ENCODE peak calls at places on chromosome 20, in four cellular contexts. O, C, W and D are unnamed samples.

GRCh38 chr20:21505810-21506530 is 7.9 kb downstream of the NKX2-2 start:
- DNase-seq in O (no peak), C (no peak), W (no peak), D (peak)

GRCh38 chr20:20549699-20550098 is 162.7 kb downstream of the RALGAPA2 start:
- DNase-seq in O (no peak), C (peak), W (no peak), D (no peak)

GRCh38 chr20:39429716-39430115 is 467.6 kb downstream of the DHX35 start:
- DNase-seq in O (no peak), C (no peak), W (no peak), D (peak)

GRCh38 chr20:62770111-62770910 is 26.0 kb upstream of the MRGBP start:
- DNase-seq in O (no peak), C (no peak), W (no peak), D (no peak)

GRCh38 chr20:6698056-6698455 is 69.4 kb upstream of the BMP2 start:
- DNase-seq in O (no peak), C (peak), W (no peak), D (no peak)

GRCh38 chr20:35297153-35297552 is 4.9 kb upstream of the FAM83C start:
- DNase-seq in O (no peak), C (no peak), W (no peak), D (no peak)

GRCh38 chr20:10573273-10573950 is 100.4 kb downstream of the JAG1 start:
- DNase-seq in O (no peak), C (no peak), W (no peak), D (no peak)

GRCh38 chr20:18712877-18713276 is 100.7 kb upstream of the SCP2D1 start:
- DNase-seq in O (no peak), C (no peak), W (no peak), D (no peak)

GRCh38 chr20:31523361-31524283 is 9.4 kb downstream of the HM13 start:
- DNase-seq in O (no peak), C (peak), W (no peak), D (no peak)

GRCh38 chr20:13822459-13822858 is 37.6 kb downstream of the NDUFAF5 start:
- DNase-seq in O (no peak), C (no peak), W (no peak), D (peak)

GRCh38 chr20:63553933-63554290 is at the start of gene FNDC11:
- DNase-seq in O (no peak), C (peak), W (no peak), D (peak)

GRCh38 chr20:17443326-17443858 is 87.8 kb downstream of the BFSP1 start:
- DNase-seq in O (no peak), C (no peak), W (no peak), D (no peak)

GRCh38 chr20:24948939-24949679 is at the start of gene CST7:
- DNase-seq in O (no peak), C (no peak), W (no peak), D (no peak)

GRCh38 chr20:1861347-1861987 is 33.7 kb upstream of the SIRPA start:
- DNase-seq in O (no peak), C (peak), W (no peak), D (no peak)

GRCh38 chr20:55586626-55587025 is 418.7 kb downstream of the CBLN4 start:
- DNase-seq in O (no peak), C (no peak), W (no peak), D (no peak)

GRCh38 chr20:10603971-10604864 is 69.6 kb downstream of the JAG1 start:
- DNase-seq in O (peak), C (peak), W (peak), D (no peak)

GRCh38 chr20:35387334-35387733 is 24.4 kb downstream of the UQCC1 start:
- DNase-seq in O (no peak), C (peak), W (no peak), D (no peak)

GRCh38 chr20:31560094-31560899 is 44.8 kb upstream of the ID1 start:
- DNase-seq in O (peak), C (peak), W (no peak), D (peak)

GRCh38 chr20:38435555-38435939 is 419 bp upstream of the SNHG17 start:
- DNase-seq in O (no peak), C (peak), W (no peak), D (peak)

GRCh38 chr20:60869032-60869550 is 383.0 kb upstream of the CDH4 start:
- DNase-seq in O (no peak), C (no peak), W (no peak), D (no peak)

GRCh38 chr20:52859156-52859887 is 112.8 kb upstream of the TSHZ2 start:
- DNase-seq in O (no peak), C (peak), W (no peak), D (no peak)

GRCh38 chr20:17794400-17794799 is 94.6 kb downstream of the BANF2 start:
- DNase-seq in O (no peak), C (no peak), W (peak), D (no peak)

GRCh38 chr20:46752639-46753235 is 43.3 kb downstream of the SLC2A10 start:
- DNase-seq in O (peak), C (peak), W (peak), D (peak)

GRCh38 chr20:62603021-62603906 is 39.0 kb upstream of the SLCO4A1 start:
- DNase-seq in O (no peak), C (no peak), W (peak), D (peak)

GRCh38 chr20:50586531-50587232 is 76.5 kb downstream of the PTPN1 start:
- DNase-seq in O (no peak), C (no peak), W (no peak), D (no peak)

GRCh38 chr20:63652192-63652980 is 838 bp downstream of the STMN3 start:
- DNase-seq in O (no peak), C (no peak), W (no peak), D (peak)

GRCh38 chr20:50270569-50270968 is 79.9 kb downstream of the CEBPB start:
- DNase-seq in O (no peak), C (no peak), W (no peak), D (no peak)

GRCh38 chr20:8043687-8044278 is 24.2 kb upstream of the TMX4 start:
- DNase-seq in O (no peak), C (peak), W (no peak), D (peak)

GRCh38 chr20:36573103-36573797 is at the start of gene TGIF2:
- DNase-seq in O (peak), C (peak), W (peak), D (peak)

GRCh38 chr20:25540273-25540672 is 45.1 kb downstream of the NINL start:
- DNase-seq in O (no peak), C (no peak), W (no peak), D (peak)

GRCh38 chr20:62900692-62901584 is 25.4 kb downstream of the DIDO1 start:
- DNase-seq in O (no peak), C (peak), W (peak), D (no peak)

GRCh38 chr20:45969712-45970634 is 2.0 kb downstream of the ZNF335 start:
- DNase-seq in O (no peak), C (peak), W (no peak), D (peak)

GRCh38 chr20:17822039-17822438 is 122.3 kb downstream of the BANF2 start:
- DNase-seq in O (no peak), C (peak), W (peak), D (no peak)

GRCh38 chr20:32764000-32764960 is 2.1 kb downstream of the DNMT3B start:
- DNase-seq in O (no peak), C (no peak), W (no peak), D (no peak)

GRCh38 chr20:17867119-17867518 is 101.5 kb downstream of the SNX5 start:
- DNase-seq in O (no peak), C (no peak), W (no peak), D (no peak)

GRCh38 chr20:62728781-62729300 is 20.2 kb downstream of the NTSR1 start:
- DNase-seq in O (no peak), C (no peak), W (no peak), D (no peak)

GRCh38 chr20:33947709-33948295 is 45.9 kb upstream of the RALY start:
- DNase-seq in O (no peak), C (peak), W (no peak), D (peak)

DNA sequence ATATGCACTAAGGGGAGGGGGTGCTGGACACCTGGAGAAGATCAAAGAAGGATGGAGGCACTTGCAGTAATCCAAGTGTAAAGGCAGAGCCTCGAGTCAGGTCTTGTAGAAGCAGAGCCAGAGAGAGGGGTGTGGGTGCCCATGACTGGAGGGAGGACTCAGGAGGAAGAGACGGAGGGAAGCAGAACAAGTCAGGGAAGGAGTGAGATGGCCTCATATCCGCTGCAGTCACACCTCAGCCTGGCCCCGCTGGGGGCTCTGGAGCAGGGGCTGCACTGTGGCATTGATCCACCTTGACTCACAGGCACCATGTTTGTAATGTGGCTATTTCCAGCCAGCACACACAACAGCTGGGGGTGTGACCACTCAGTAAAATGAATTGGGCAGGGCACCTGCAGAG is 19.1 kb upstream of the NXT1 start:
- DNase-seq in O (no peak), C (no peak), W (no peak), D (no peak)
- H3K4me3 ChIP-seq in O (no peak), C (no peak), W (no peak), D (no peak)

GRCh38 chr20:23358923-23359572 is 2.9 kb upstream of the GZF1 start:
- DNase-seq in O (no peak), C (no peak), W (no peak), D (no peak)
- H3K4me3 ChIP-seq in O (no peak), C (no peak), W (peak), D (no peak)

DNA sequence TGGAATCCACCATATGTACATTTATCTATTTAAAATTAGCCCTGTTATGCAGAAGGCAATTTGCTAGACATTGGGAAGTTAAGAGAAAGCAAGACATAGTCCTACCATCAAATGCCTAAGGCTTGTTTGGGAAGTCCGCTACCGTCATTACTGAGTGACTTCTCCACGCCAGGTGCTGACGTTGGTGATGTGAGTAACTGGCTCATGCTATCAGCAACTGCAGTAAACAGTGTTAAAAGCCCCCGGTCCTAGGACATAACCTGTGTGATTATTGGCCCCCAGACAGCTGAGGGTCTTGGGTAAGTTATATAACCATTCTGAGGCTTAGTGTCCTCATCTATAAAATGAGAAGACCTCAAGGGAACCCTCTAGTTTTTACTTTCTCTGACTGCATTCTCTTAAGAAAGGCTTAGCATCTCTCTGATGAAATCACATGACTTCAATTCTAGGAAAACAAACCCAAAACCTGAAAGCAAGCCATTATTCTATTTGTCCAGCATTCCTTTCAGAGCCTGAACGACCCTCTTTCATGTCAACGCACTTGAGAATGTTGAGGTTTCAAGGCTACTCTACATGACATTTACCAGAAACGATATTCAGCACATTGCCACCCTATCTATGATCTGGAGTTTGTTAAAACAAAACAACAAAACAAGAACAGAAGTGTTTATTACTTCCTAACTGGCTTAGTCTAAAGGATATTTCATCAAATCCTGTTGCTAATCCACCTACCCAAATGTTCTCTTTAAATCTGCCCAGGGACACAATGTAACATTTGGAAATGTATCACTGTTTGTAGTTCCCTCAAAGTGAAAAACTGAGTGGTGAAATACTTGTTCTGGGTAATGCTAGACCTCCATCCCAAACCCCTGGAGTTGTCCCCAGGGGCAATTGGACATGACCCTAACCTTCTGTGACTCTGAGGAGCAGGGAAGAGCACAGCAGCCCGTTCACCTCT is 133.8 kb downstream of the BTBD3 start:
- DNase-seq in O (no peak), C (no peak), W (no peak), D (no peak)
- H3K4me3 ChIP-seq in O (no peak), C (no peak), W (no peak), D (no peak)

DNA sequence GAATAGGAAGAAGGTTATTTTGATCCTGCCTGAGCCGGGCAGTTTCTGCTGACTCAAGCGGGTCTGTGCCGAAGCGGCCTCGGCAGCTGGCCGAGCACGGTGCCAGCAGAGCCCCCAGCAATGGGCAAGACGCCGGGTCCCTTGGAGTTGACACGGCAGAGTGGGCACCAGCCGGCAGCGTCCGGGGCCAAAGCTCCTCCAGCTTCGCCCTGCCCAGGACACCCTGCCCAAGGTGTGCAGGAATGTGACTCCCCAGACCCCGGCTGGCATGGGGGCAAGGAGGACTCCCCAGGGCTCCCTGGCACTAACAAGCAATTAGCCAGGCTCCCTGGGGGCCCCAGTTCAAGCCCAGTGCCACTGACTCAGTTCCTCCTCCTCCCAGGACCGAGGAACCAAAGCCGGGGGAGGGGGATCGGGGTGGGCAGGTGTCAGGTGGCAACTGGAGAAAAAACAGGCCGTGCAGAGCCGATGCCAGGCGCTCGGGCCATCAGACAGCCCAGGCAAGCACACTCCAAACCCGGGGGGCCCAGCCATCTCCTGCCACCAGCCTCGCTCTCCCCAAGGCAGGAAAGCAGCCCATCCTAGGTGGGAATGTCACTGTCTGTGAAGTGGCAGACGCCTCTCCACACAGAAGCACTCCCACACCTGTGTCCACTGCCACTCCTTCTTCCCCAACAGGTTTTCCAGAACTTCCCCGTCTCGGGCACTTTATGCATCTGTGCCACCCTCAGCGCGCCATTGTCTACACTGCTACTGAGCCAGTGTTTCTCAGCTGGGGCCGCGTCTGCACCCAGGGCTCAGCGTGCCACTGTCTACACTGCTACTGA is 41.2 kb upstream of the ZBP1 start:
- DNase-seq in O (peak), C (no peak), W (peak), D (no peak)
- H3K4me3 ChIP-seq in O (no peak), C (no peak), W (no peak), D (no peak)

DNA sequence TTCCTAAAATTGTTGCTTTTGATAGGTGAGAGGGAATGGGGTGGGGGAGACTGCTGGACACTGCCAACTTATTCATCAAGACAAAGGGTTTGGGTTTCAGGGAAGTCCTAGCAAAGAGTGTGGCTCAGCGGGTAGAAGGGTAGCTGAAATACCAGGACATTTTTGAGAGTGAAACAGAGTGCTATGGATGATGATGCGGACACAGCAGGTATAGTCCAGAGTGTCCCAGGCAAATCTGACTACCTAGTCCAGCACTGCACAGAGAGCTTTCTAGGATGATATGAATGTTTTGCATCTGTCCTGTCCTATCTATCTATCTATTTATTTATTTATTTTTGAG is 154.3 kb downstream of the BCAS1 start:
- DNase-seq in O (no peak), C (no peak), W (no peak), D (no peak)
- H3K4me3 ChIP-seq in O (no peak), C (peak), W (peak), D (no peak)

GRCh38 chr20:54107600-54108393 is 37.4 kb upstream of the BCAS1 start:
- DNase-seq in O (no peak), C (no peak), W (no peak), D (no peak)
- H3K4me3 ChIP-seq in O (no peak), C (no peak), W (no peak), D (no peak)

DNA sequence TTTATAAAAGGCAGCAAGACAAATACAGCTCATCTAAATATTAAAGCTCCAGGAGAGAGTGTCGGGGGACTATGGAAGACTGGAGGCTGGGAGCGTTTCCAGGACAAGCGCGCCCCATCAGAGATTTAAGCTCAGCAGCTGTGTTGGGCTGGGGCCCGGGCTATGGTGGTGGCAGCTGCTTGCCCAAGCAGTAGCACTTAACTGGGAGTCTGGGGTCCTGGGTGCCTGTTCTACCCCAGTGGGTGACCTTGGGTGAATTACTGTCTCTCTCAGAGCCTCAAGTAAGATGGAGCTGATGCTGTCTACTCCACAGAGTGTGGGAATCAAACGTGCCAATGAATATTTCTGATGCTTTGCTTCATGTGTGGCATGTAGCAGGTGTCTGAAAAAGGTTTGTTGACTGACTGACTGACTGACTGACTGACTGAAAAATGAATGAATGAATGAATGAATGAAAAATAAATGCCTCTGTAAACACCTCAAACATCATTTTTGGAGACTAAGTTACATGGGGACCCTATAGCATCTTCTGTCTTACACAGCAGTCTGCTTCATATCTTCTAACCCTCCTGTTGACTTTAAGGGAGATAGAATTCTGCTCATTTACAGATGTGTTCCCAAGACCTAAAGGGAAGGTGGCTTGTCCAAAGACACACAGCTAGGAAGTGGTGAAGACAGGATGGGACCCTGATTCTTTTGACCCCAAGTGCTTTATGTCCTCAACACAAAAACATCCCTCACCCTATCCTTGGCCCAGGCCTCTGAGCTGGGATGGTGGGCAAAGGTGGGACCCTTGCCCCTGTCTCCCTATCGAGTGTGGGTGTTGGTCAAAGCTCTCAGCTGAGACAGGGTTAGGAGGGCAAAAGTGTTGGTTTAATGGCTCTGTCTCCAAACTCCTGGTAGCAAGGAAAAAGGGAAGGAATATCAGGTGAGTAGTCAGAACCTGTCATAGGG is 104.3 kb downstream of the TOX2 start:
- DNase-seq in O (no peak), C (no peak), W (no peak), D (no peak)
- H3K4me3 ChIP-seq in O (no peak), C (peak), W (no peak), D (no peak)

GRCh38 chr20:4885877-4886276 is 115.4 kb downstream of the SLC23A2 start:
- DNase-seq in O (no peak), C (no peak), W (no peak), D (no peak)
- H3K4me3 ChIP-seq in O (no peak), C (no peak), W (no peak), D (no peak)